ENCODE peak calls at places on chromosome 3, in five cellular contexts. Y is GM12864, Z is activated B cell treated with CpG ODN at 0.5 μM for 24 hours, G is Panc1, L is body of pancreas. F is an unnamed sample.

GRCh38 chr3:31534036-31534435 is 1.3 kb downstream of the STT3B start:
- DNase-seq in Y (no peak), Z (no peak), G (no peak), L (no peak), F (no peak)

GRCh38 chr3:139319428-139320402 is 24.1 kb upstream of the MRPS22 start:
- DNase-seq in Y (no peak), Z (no peak), G (no peak), L (peak), F (no peak)

GRCh38 chr3:32236377-32236776 is 2.1 kb upstream of the CMTM8 start:
- DNase-seq in Y (no peak), Z (no peak), G (no peak), L (no peak), F (no peak)

GRCh38 chr3:43043793-43044192 is 62.1 kb downstream of the POMGNT2 start:
- DNase-seq in Y (no peak), Z (no peak), G (no peak), L (no peak), F (no peak)

GRCh38 chr3:191292243-191292642 is 37.0 kb upstream of the CCDC50 start:
- DNase-seq in Y (no peak), Z (no peak), G (no peak), L (no peak), F (no peak)

GRCh38 chr3:106635271-106635670 is 742.0 kb upstream of the CCDC54 start:
- DNase-seq in Y (no peak), Z (no peak), G (no peak), L (no peak), F (no peak)

GRCh38 chr3:141933421-141934300 is 57.2 kb downstream of the ATP1B3 start:
- DNase-seq in Y (no peak), Z (no peak), G (no peak), L (no peak), F (no peak)

GRCh38 chr3:41893977-41894376 is 67.9 kb downstream of the ULK4 start:
- DNase-seq in Y (no peak), Z (no peak), G (peak), L (peak), F (peak)

GRCh38 chr3:144437989-144438388 is 466.4 kb downstream of the DIPK2A start:
- DNase-seq in Y (peak), Z (no peak), G (no peak), L (no peak), F (no peak)

GRCh38 chr3:178392553-178392952 is 143.7 kb upstream of the KCNMB2 start:
- DNase-seq in Y (no peak), Z (no peak), G (no peak), L (no peak), F (no peak)

GRCh38 chr3:57890874-57891273 is 117.3 kb upstream of the FLNB start:
- DNase-seq in Y (no peak), Z (no peak), G (no peak), L (no peak), F (no peak)

GRCh38 chr3:187763850-187764648 is 18.8 kb upstream of the BCL6 start:
- DNase-seq in Y (no peak), Z (no peak), G (no peak), L (no peak), F (no peak)

GRCh38 chr3:20405731-20406130 is 219.7 kb upstream of the SGO1 start:
- DNase-seq in Y (no peak), Z (no peak), G (no peak), L (peak), F (no peak)

GRCh38 chr3:107269081-107269480 is 108.2 kb upstream of the CCDC54 start:
- DNase-seq in Y (no peak), Z (no peak), G (no peak), L (no peak), F (peak)

GRCh38 chr3:38127611-38128302 is 9.2 kb downstream of the ACAA1 start:
- DNase-seq in Y (no peak), Z (no peak), G (no peak), L (no peak), F (no peak)

GRCh38 chr3:179146911-179147570 is 1.1 kb upstream of the PIK3CA start:
- DNase-seq in Y (no peak), Z (no peak), G (peak), L (peak), F (peak)

GRCh38 chr3:125317761-125318496 is 57.2 kb downstream of the ZNF148 start:
- DNase-seq in Y (no peak), Z (no peak), G (no peak), L (no peak), F (no peak)

GRCh38 chr3:122975163-122975923 is 52.2 kb downstream of the SEMA5B start:
- DNase-seq in Y (no peak), Z (no peak), G (no peak), L (peak), F (peak)

GRCh38 chr3:171458056-171458856 is 1.9 kb downstream of the TNIK start:
- DNase-seq in Y (no peak), Z (no peak), G (no peak), L (no peak), F (peak)

GRCh38 chr3:160134454-160134853 is 90.8 kb upstream of the C3orf80 start:
- DNase-seq in Y (no peak), Z (no peak), G (no peak), L (no peak), F (no peak)

GRCh38 chr3:50587806-50588758 is 18.8 kb downstream of the HEMK1 start:
- DNase-seq in Y (no peak), Z (no peak), G (no peak), L (no peak), F (peak)

GRCh38 chr3:64199933-64200332 is 25.3 kb downstream of the PRICKLE2 start:
- DNase-seq in Y (no peak), Z (no peak), G (no peak), L (no peak), F (no peak)

GRCh38 chr3:195095704-195096036 is 175.3 kb downstream of the XXYLT1 start:
- DNase-seq in Y (no peak), Z (no peak), G (no peak), L (no peak), F (no peak)

GRCh38 chr3:79618883-79619282 is 148.9 kb downstream of the ROBO1 start:
- DNase-seq in Y (no peak), Z (no peak), G (no peak), L (no peak), F (no peak)

GRCh38 chr3:179321585-179322322 is 1.1 kb upstream of the ZNF639 start:
- DNase-seq in Y (no peak), Z (no peak), G (peak), L (peak), F (peak)

GRCh38 chr3:48798998-48799397 is 48.7 kb downstream of the PRKAR2A start:
- DNase-seq in Y (no peak), Z (no peak), G (no peak), L (peak), F (no peak)

GRCh38 chr3:50224639-50225038 is 11.4 kb upstream of the GNAI2 start:
- DNase-seq in Y (no peak), Z (no peak), G (no peak), L (no peak), F (no peak)

GRCh38 chr3:50450135-50450911 is 53.1 kb downstream of the CACNA2D2 start:
- DNase-seq in Y (no peak), Z (no peak), G (no peak), L (peak), F (peak)

GRCh38 chr3:52704611-52705437 is 767 bp downstream of the GLT8D1 start:
- DNase-seq in Y (no peak), Z (no peak), G (no peak), L (peak), F (peak)

GRCh38 chr3:171001250-171001893 is 25.1 kb downstream of the SLC2A2 start:
- DNase-seq in Y (no peak), Z (no peak), G (no peak), L (no peak), F (no peak)

GRCh38 chr3:171846594-171846993 is 3.4 kb downstream of the TMEM212 start:
- DNase-seq in Y (peak), Z (no peak), G (no peak), L (no peak), F (peak)

GRCh38 chr3:23442598-23443383 is 239.7 kb downstream of the UBE2E2 start:
- DNase-seq in Y (no peak), Z (no peak), G (no peak), L (no peak), F (peak)

GRCh38 chr3:158625881-158626280 is 18.4 kb upstream of the GFM1 start:
- DNase-seq in Y (no peak), Z (no peak), G (no peak), L (no peak), F (no peak)

GRCh38 chr3:97914390-97914789 is 57.8 kb downstream of the RIOX2 start:
- DNase-seq in Y (no peak), Z (no peak), G (no peak), L (no peak), F (no peak)

GRCh38 chr3:171563298-171563697 is 103.1 kb upstream of the TNIK start:
- DNase-seq in Y (no peak), Z (no peak), G (no peak), L (no peak), F (peak)

GRCh38 chr3:31755911-31756658 is 223.4 kb downstream of the STT3B start:
- DNase-seq in Y (no peak), Z (no peak), G (no peak), L (no peak), F (peak)

GRCh38 chr3:46717447-46718231 is at the start of gene PRSS50:
- DNase-seq in Y (no peak), Z (no peak), G (no peak), L (no peak), F (peak)

GRCh38 chr3:123419850-123420292 is 29.0 kb downstream of the ADCY5 start:
- DNase-seq in Y (no peak), Z (no peak), G (no peak), L (peak), F (no peak)

GRCh38 chr3:18442743-18443669 is 17.9 kb upstream of the SATB1 start:
- DNase-seq in Y (no peak), Z (no peak), G (no peak), L (no peak), F (peak)

GRCh38 chr3:127307918-127308317 is 20.1 kb upstream of the PRR20G start:
- DNase-seq in Y (no peak), Z (no peak), G (no peak), L (no peak), F (no peak)

GRCh38 chr3:127306361-127307112 is 18.7 kb upstream of the PRR20G start:
- DNase-seq in Y (no peak), Z (no peak), G (no peak), L (no peak), F (no peak)

GRCh38 chr3:127307431-127307830 is 19.6 kb upstream of the PRR20G start:
- DNase-seq in Y (no peak), Z (no peak), G (no peak), L (peak), F (no peak)

GRCh38 chr3:127305499-127305898 is 17.7 kb upstream of the PRR20G start:
- DNase-seq in Y (no peak), Z (no peak), G (no peak), L (no peak), F (no peak)

GRCh38 chr3:127304121-127304744 is 16.4 kb upstream of the PRR20G start:
- DNase-seq in Y (no peak), Z (no peak), G (no peak), L (peak), F (no peak)
- TF ChIP-seq CTCF in Y (no peak), Z (no peak), G (peak), L (no peak), F (no peak)

GRCh38 chr3:169965562-169965961 is 1.0 kb upstream of the SEC62 start:
- DNase-seq in Y (no peak), Z (no peak), G (no peak), L (no peak), F (no peak)

GRCh38 chr3:169964176-169964575 is 2.4 kb upstream of the SEC62 start:
- DNase-seq in Y (no peak), Z (no peak), G (no peak), L (no peak), F (no peak)

GRCh38 chr3:169966951-169967915 is 626 bp downstream of the SEC62 start:
- DNase-seq in Y (no peak), Z (no peak), G (no peak), L (peak), F (peak)

GRCh38 chr3:169968224-169968623 is 1.6 kb downstream of the SEC62 start:
- DNase-seq in Y (no peak), Z (no peak), G (no peak), L (no peak), F (no peak)

GRCh38 chr3:169966086-169966950 is at the start of gene SEC62:
- DNase-seq in Y (peak), Z (peak), G (peak), L (peak), F (peak)
- TF ChIP-seq CTCF in Y (peak), Z (no peak), G (peak), L (no peak), F (no peak)

DNA sequence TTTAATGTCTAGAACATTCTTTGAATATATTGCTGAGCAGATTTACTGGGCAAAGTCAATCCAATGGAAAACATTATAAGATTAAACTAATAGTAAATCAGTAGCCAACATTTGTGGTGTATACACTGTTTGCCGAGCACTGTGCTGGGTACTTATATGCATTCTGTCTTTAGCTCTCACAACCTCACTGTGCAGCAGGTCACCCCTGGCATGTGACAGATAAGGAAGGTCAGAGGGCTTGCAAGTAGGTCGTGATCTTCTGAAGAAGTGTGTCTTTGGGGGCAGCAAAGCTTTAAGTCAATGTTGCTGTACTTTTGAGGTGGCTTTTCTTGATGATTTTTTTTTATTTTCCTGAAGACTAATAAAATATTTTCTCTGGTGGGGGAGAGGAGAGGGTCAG is 62.2 kb downstream of the TCAIM start:
- DNase-seq in Y (no peak), Z (no peak), G (no peak), L (no peak), F (no peak)
- TF ChIP-seq CTCF in Y (no peak), Z (no peak), G (no peak), L (no peak), F (no peak)

GRCh38 chr3:151578495-151578894 is 117.6 kb upstream of the IGSF10 start:
- DNase-seq in Y (no peak), Z (no peak), G (no peak), L (no peak), F (no peak)
- TF ChIP-seq CTCF in Y (peak), Z (no peak), G (no peak), L (no peak), F (no peak)

GRCh38 chr3:112814256-112814655 is 32.4 kb downstream of the CD200R1L start:
- DNase-seq in Y (no peak), Z (no peak), G (peak), L (no peak), F (no peak)
- TF ChIP-seq CTCF in Y (peak), Z (no peak), G (peak), L (no peak), F (no peak)

GRCh38 chr3:193563999-193564398 is 9.3 kb upstream of the ATP13A4 start:
- DNase-seq in Y (no peak), Z (no peak), G (no peak), L (peak), F (no peak)
- TF ChIP-seq CTCF in Y (no peak), Z (no peak), G (peak), L (peak), F (no peak)

DNA sequence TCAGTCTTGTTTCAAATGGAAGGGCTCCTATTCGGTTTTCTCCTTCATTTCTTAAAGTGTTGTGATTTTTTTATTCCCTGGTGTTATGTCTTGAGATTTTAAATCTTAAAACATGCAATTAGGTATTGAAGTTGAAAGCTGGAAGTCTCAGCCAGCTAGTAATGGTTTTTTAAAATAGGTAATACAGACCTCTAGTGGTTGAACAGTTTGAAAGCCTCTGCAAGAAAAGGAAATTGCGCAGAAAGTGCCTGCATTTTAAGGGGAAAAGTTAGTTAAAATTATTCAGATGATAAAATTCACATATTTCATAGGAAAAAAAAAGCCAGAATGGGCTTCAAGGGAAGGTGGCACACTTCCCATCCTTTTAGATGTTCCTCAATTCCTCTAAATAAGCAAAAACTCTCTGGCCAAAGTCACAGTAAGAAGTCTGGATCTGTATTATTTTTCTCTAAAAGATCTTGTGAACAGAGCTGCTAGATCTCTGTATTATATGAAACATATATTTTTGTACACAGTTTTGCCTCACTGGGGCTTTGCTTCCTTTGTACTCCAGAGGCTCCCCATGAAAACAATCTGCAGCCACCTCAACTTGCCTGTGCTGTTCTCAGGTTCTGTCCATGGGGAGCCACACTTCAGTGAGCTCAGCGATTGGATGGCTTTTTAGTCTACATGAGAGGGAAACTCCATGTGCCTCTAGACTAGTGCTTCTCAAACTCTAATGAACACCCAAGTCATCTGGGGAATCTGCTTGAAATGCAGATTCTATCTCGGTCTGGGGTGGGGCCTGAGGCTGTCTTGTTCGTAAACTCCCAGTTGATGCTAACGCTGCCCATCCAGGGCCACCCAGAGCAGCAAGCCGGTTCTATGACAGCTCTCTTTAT is 21.5 kb downstream of the AGTR1 start:
- DNase-seq in Y (no peak), Z (no peak), G (no peak), L (no peak), F (no peak)
- TF ChIP-seq CTCF in Y (peak), Z (no peak), G (peak), L (peak), F (no peak)

GRCh38 chr3:1026395-1026794 is 66.4 kb upstream of the CNTN6 start:
- DNase-seq in Y (no peak), Z (no peak), G (no peak), L (no peak), F (no peak)
- TF ChIP-seq CTCF in Y (no peak), Z (no peak), G (no peak), L (no peak), F (no peak)

GRCh38 chr3:126737527-126737926 is 33.5 kb downstream of the CHCHD6 start:
- DNase-seq in Y (no peak), Z (no peak), G (no peak), L (no peak), F (no peak)
- TF ChIP-seq CTCF in Y (peak), Z (no peak), G (no peak), L (no peak), F (no peak)

F was measured in activated CD8-positive, alpha-beta T cell treated with anti-CD3 and anti-CD28 coated beads for 36 hours.